ENCODE peak calls at places on chromosomes 11 and 22, in ten cellular contexts. Y is non-pigmented ciliary epithelial cell; C is activated T-cell treated with anti-CD3 and anti-CD28 coated beads, Interleukin-2, amount 50 U/mL, for 72 hours; T is coronary artery; J is suprapubic skin; W is omental fat pad; E is fibroblast of pulmonary artery; X is activated naive CD4-positive, alpha-beta T cell treated with anti-CD3 and anti-CD28 coated beads, Interleukin-2, amount 50 U/mL, for 16 hours; F is activated CD4-positive, alpha-beta T cell treated with anti-CD3 and anti-CD28 coated beads, Interleukin-2, amount 10 ng/mL, durations not matched to agents 7 days and 5 days; Q is WTC11. M is an unnamed sample.

GRCh38 chr11:46277623-46278386 is at the start of gene CREB3L1:
- DNase-seq in J (no peak), T (no peak), Y (no peak), E (no peak), X (no peak), Q (peak), W (no peak), F (no peak), C (no peak), M (no peak)

GRCh38 chr22:44455151-44455962 is 42.7 kb downstream of the RTL6 start:
- DNase-seq in J (no peak), Y (no peak), T (peak), C (peak), Q (no peak), X (peak), W (no peak), F (peak), E (no peak), M (no peak)

GRCh38 chr22:38921126-38921525 is 36.3 kb upstream of the APOBEC3A start:
- DNase-seq in X (no peak), W (no peak), F (no peak), J (no peak), E (no peak), T (no peak), Y (no peak), Q (no peak), C (no peak), M (no peak)

GRCh38 chr11:69696749-69697488 is 6.9 kb downstream of the FGF19 start:
- DNase-seq in E (no peak), C (no peak), T (no peak), Y (no peak), J (no peak), W (no peak), F (no peak), X (no peak), Q (no peak), M (no peak)

GRCh38 chr11:16841481-16841880 is 103.0 kb downstream of the C11orf58 start:
- DNase-seq in C (no peak), J (no peak), Q (no peak), E (no peak), X (no peak), Y (no peak), T (no peak), F (no peak), W (no peak), M (no peak)

GRCh38 chr22:48929276-48929790 is 898.3 kb downstream of the BRD1 start:
- DNase-seq in F (no peak), C (no peak), X (no peak), E (no peak), T (peak), Y (no peak), Q (no peak), J (no peak), W (no peak), M (no peak)

GRCh38 chr11:61294717-61295595 is at the start of gene VWCE:
- DNase-seq in Y (no peak), J (peak), T (peak), Q (peak), X (peak), C (peak), E (peak), F (peak), W (no peak), M (no peak)

GRCh38 chr11:73404048-73404447 is 27.8 kb downstream of the RELT start:
- DNase-seq in X (no peak), J (peak), Q (peak), T (peak), Y (no peak), F (no peak), C (no peak), W (no peak), E (peak), M (no peak)

GRCh38 chr22:29315286-29316195 is at the start of gene RASL10A:
- DNase-seq in F (no peak), Q (no peak), J (peak), W (no peak), T (no peak), C (no peak), E (no peak), Y (no peak), X (no peak), M (no peak)